ENCODE peak calls at places on chromosomes 4 and X, in four cellular contexts. One of them, this sample, is unnamed.

GRCh38 chrX:119236599-119237525 is 777 bp downstream of the PGRMC1 start:
- DNase-seq in tibial artery: peak; percentile 21
- DNase-seq in left lung: no peak
- DNase-seq in stomach: peak; percentile 32
- DNase-seq in this sample: peak; percentile 40

GRCh38 chr4:61199869-61200194 is 294 bp upstream of the ADGRL3 start:
- DNase-seq in left lung: no peak
- DNase-seq in stomach: no peak
- DNase-seq in tibial artery: no peak
- DNase-seq in this sample: no peak

GRCh38 chr4:141810702-141811365 is 174.5 kb downstream of the IL15 start:
- DNase-seq in tibial artery: no peak
- DNase-seq in left lung: no peak
- DNase-seq in stomach: no peak
- DNase-seq in this sample: no peak

GRCh38 chrX:151902813-151903591 is 9.7 kb upstream of the MAGEA4 start:
- DNase-seq in left lung: no peak
- DNase-seq in stomach: no peak
- DNase-seq in tibial artery: peak; percentile 55
- DNase-seq in this sample: no peak

GRCh38 chrX:69133561-69134542 is 31.4 kb downstream of the PJA1 start:
- DNase-seq in stomach: no peak
- DNase-seq in tibial artery: no peak
- DNase-seq in left lung: no peak
- DNase-seq in this sample: peak; percentile 37

GRCh38 chrX:154064637-154065435 is 32.7 kb downstream of the MECP2 start:
- DNase-seq in left lung: no peak
- DNase-seq in stomach: no peak
- DNase-seq in tibial artery: no peak
- DNase-seq in this sample: no peak

GRCh38 chr4:94889961-94890360 is 132.2 kb downstream of the BMPR1B start:
- DNase-seq in left lung: no peak
- DNase-seq in stomach: no peak
- DNase-seq in tibial artery: no peak
- DNase-seq in this sample: no peak

GRCh38 chrX:30930679-30931078 is 41.6 kb upstream of the TAB3 start:
- DNase-seq in tibial artery: no peak
- DNase-seq in left lung: no peak
- DNase-seq in stomach: no peak
- DNase-seq in this sample: no peak

GRCh38 chrX:145821291-145821897 is 3.8 kb downstream of the SLITRK2 start:
- DNase-seq in stomach: no peak
- DNase-seq in left lung: no peak
- DNase-seq in tibial artery: no peak
- DNase-seq in this sample: no peak

GRCh38 chrX:12975999-12976558 is 1.2 kb downstream of the TMSB4X start:
- DNase-seq in left lung: peak; percentile 84
- DNase-seq in stomach: peak; percentile 40
- DNase-seq in tibial artery: peak; percentile 42
- DNase-seq in this sample: peak; percentile 44

GRCh38 chrX:69506617-69507499 is 2.7 kb downstream of the NALF2 start:
- DNase-seq in left lung: no peak
- DNase-seq in tibial artery: no peak
- DNase-seq in stomach: no peak
- DNase-seq in this sample: no peak

GRCh38 chr4:79087091-79087490 is 147.9 kb upstream of the PAQR3 start:
- DNase-seq in left lung: no peak
- DNase-seq in tibial artery: no peak
- DNase-seq in stomach: no peak
- DNase-seq in this sample: no peak

GRCh38 chr4:134567461-134567860 is 365.9 kb upstream of the PABPC4L start:
- DNase-seq in stomach: no peak
- DNase-seq in tibial artery: no peak
- DNase-seq in left lung: no peak
- DNase-seq in this sample: no peak

DNA sequence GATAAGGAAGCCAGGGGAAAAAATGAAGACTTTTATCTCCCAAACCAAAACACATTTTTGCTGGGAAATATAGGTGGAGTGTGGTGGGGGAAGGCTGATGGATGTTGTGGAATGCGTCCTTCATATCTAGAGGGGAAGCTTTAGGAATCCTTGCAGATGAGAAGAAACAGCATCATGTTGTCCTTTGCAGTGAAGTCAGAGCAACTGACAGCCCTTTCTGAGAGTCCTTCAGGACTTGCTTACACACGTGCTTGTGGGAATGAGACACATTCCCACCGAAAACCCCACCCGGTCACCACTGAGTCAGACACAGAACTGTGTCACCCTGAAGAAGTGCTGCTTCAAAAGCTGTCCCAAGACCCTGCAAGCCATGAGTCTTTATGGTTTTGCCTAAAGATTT is 81.5 kb downstream of the SHROOM2 start:
- DNase-seq in stomach: no peak
- DNase-seq in tibial artery: no peak
- DNase-seq in left lung: no peak
- DNase-seq in this sample: no peak
- H3K4me1 ChIP-seq in stomach: no peaks in the 10 kb centered on the region
- H3K4me1 ChIP-seq in tibial artery: no peaks in the 10 kb centered on the region
- H3K4me1 ChIP-seq in left lung: no peaks in the 10 kb centered on the region
- H3K4me1 ChIP-seq in this sample: peaks cover 5% of the 10 kb centered on the region

GRCh38 chr4:41269682-41270081 is 13.0 kb downstream of the UCHL1 start:
- DNase-seq in tibial artery: no peak
- DNase-seq in left lung: no peak
- DNase-seq in stomach: no peak
- DNase-seq in this sample: no peak
- H3K27ac ChIP-seq in tibial artery: no peak overlapping the region
- H3K27ac ChIP-seq in left lung: no peak overlapping the region
- H3K27ac ChIP-seq in stomach: no peak overlapping the region
- H3K27ac ChIP-seq in this sample: no peak overlapping the region

GRCh38 chr4:138182838-138183426 is 59.2 kb downstream of the SLC7A11 start:
- DNase-seq in left lung: no peak
- DNase-seq in tibial artery: no peak
- DNase-seq in stomach: no peak
- DNase-seq in this sample: no peak
- TF ChIP-seq CTCF in left lung: peak; percentile 31
- TF ChIP-seq CTCF in tibial artery: peak; percentile 70
- TF ChIP-seq CTCF in stomach: peak; percentile 42
- TF ChIP-seq CTCF in this sample: no peak

GRCh38 chrX:17443546-17443945 is 68.5 kb downstream of the NHS start:
- DNase-seq in left lung: no peak
- DNase-seq in stomach: no peak
- DNase-seq in tibial artery: no peak
- DNase-seq in this sample: no peak
- H3K4me1 ChIP-seq in left lung: no peaks in the 10 kb centered on the region
- H3K4me1 ChIP-seq in stomach: no peaks in the 10 kb centered on the region
- H3K4me1 ChIP-seq in tibial artery: peaks cover 6% of the 10 kb centered on the region
- H3K4me1 ChIP-seq in this sample: peaks cover 7% of the 10 kb centered on the region

GRCh38 chr4:176335421-176335820 is 15.7 kb downstream of the SPCS3 start:
- DNase-seq in stomach: no peak
- DNase-seq in left lung: no peak
- DNase-seq in tibial artery: no peak
- DNase-seq in this sample: no peak
- H3K27ac ChIP-seq in stomach: no peak overlapping the region
- H3K27ac ChIP-seq in left lung: no peak overlapping the region
- H3K27ac ChIP-seq in tibial artery: no peak overlapping the region
- H3K27ac ChIP-seq in this sample: no peak overlapping the region

GRCh38 chr4:5711479-5712184 is 631 bp downstream of the EVC start:
- DNase-seq in tibial artery: no peak
- DNase-seq in stomach: no peak
- DNase-seq in left lung: no peak
- DNase-seq in this sample: no peak
- TF ChIP-seq CTCF in tibial artery: no peak
- TF ChIP-seq CTCF in stomach: no peak
- TF ChIP-seq CTCF in left lung: no peak
- TF ChIP-seq CTCF in this sample: no peak

DNA sequence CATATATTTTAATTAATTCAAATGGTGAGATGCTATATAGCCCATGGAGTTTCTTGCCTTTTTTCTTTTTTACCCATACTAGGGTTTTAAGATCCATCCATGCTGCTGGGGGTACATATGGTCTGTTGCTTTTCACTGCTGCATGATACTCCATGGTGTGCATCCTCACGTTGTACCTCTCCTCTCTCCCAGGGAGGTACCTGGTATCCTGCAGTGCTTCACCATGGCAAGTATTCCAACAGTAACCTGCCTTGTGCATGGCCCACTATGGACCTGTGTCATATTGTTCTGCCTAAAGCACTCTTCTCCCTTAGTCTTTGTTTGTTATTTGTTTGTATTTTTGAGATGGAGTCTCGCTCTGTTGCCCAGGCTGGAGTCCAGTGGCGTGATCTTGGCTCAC is 114.3 kb upstream of the GPC4 start:
- DNase-seq in stomach: no peak
- DNase-seq in tibial artery: no peak
- DNase-seq in left lung: no peak
- DNase-seq in this sample: no peak
- H3K4me1 ChIP-seq in stomach: no peaks in the 10 kb centered on the region
- H3K4me1 ChIP-seq in tibial artery: no peaks in the 10 kb centered on the region
- H3K4me1 ChIP-seq in left lung: no peaks in the 10 kb centered on the region
- H3K4me1 ChIP-seq in this sample: no peaks in the 10 kb centered on the region

GRCh38 chr4:158777423-158777822 is 8.6 kb downstream of the FNIP2 start:
- DNase-seq in tibial artery: no peak
- DNase-seq in left lung: no peak
- DNase-seq in stomach: peak; percentile 47
- DNase-seq in this sample: no peak

GRCh38 chr4:158778065-158778711 is 9.4 kb downstream of the FNIP2 start:
- DNase-seq in stomach: no peak
- DNase-seq in tibial artery: no peak
- DNase-seq in left lung: no peak
- DNase-seq in this sample: no peak

GRCh38 chr4:158771776-158772175 is 3.0 kb downstream of the FNIP2 start:
- DNase-seq in tibial artery: no peak
- DNase-seq in stomach: no peak
- DNase-seq in left lung: no peak
- DNase-seq in this sample: no peak

GRCh38 chr4:158776106-158776505 is 7.3 kb downstream of the FNIP2 start:
- DNase-seq in stomach: no peak
- DNase-seq in tibial artery: no peak
- DNase-seq in left lung: no peak
- DNase-seq in this sample: no peak

DNA sequence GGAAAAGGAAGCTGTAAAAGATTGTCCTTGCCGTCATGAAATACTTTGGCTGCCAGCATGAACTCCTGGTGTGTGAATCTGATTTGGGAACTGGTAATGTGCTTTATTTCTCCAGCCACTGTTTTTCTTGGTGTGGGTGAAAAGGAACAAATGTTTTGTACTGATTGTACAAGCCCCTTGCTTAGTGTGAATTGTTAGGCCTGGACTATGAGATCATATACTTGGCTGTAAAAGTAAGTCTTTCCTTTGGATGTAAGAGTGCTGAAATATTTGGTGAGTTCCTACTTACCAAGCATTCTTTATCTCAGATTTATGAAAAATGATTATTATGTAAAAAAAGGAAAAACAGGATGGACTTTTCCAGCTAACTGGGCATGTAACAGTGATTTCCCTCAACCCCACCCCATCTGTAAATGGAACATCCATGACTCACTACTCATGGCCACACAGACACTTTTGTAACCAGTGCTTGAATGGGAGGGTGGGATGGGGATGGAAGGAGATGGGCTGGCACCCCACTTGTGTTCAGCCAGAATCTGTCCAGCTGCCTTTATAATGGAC is 6.3 kb downstream of the FNIP2 start:
- DNase-seq in tibial artery: peak; percentile 34
- DNase-seq in stomach: no peak
- DNase-seq in left lung: no peak
- DNase-seq in this sample: no peak
- H3K27ac ChIP-seq in tibial artery: peak overlapping the region; percentile 58
- H3K27ac ChIP-seq in stomach: peak overlapping the region; percentile 79
- H3K27ac ChIP-seq in left lung: peak overlapping the region; percentile 63
- H3K27ac ChIP-seq in this sample: no peak overlapping the region

GRCh38 chr4:177348348-177348747 is 38.7 kb downstream of the NEIL3 start:
- DNase-seq in left lung: no peak
- DNase-seq in tibial artery: no peak
- DNase-seq in stomach: no peak
- DNase-seq in this sample: no peak

GRCh38 chr4:177351611-177352010 is 41.9 kb downstream of the NEIL3 start:
- DNase-seq in tibial artery: no peak
- DNase-seq in left lung: no peak
- DNase-seq in stomach: no peak
- DNase-seq in this sample: no peak

DNA sequence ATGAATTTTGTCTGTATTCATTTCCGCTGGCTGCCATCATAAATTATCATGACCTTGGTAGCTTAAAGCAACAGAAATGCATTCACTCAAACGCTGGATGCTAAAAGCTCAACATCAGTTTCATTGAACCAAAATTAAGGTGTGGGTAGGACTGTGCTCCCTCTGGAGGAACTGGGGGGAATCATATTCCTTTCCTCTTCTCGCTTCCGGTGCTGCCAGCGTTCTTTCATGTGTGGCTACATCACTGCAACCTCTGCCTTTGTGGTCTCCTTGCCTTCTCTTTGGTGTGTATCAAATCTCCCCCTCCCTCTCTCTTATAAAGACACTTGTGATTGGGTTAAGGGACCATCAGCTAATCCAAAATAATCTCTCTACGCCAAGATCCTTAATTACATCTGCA is 39.5 kb downstream of the NEIL3 start:
- DNase-seq in stomach: no peak
- DNase-seq in left lung: no peak
- DNase-seq in tibial artery: no peak
- DNase-seq in this sample: no peak
- TF ChIP-seq CTCF in stomach: no peak
- TF ChIP-seq CTCF in left lung: no peak
- TF ChIP-seq CTCF in tibial artery: no peak
- TF ChIP-seq CTCF in this sample: no peak